ENCODE peak calls at places on chromosomes 1 and 21, in ten cellular contexts. V, G, R, F, C, S, M, E, J and Y are unnamed samples.

GRCh38 chr1:209769171-209769904 is 13.5 kb downstream of the TRAF3IP3 start:
- DNase-seq in V (peak; percentile 76), G (peak; percentile 43), R (no peak), F (no peak), C (peak; percentile 16), S (no peak), M (peak; percentile 92), E (peak; percentile 53), J (no peak), Y (peak; percentile 90)

GRCh38 chr1:171513743-171514142 is 28.4 kb downstream of the PRRC2C start:
- DNase-seq in V (no peak), G (no peak), R (no peak), F (no peak), C (no peak), S (no peak), M (no peak), E (no peak), J (no peak), Y (no peak)

GRCh38 chr1:10892138-10893065 is 96.0 kb upstream of the CASZ1 start:
- DNase-seq in V (no peak), G (no peak), R (no peak), F (no peak), C (no peak), S (no peak), M (no peak), E (no peak), J (no peak), Y (no peak)

GRCh38 chr1:58395355-58395754 is 151.2 kb downstream of the OMA1 start:
- DNase-seq in V (peak; percentile 87), G (no peak), R (no peak), F (no peak), C (peak; percentile 55), S (peak; percentile 63), M (no peak), E (peak; percentile 66), J (no peak), Y (no peak)

GRCh38 chr1:180165096-180165495 is 10.4 kb downstream of the QSOX1 start:
- DNase-seq in V (no peak), G (no peak), R (no peak), F (no peak), C (no peak), S (no peak), M (no peak), E (no peak), J (no peak), Y (no peak)

GRCh38 chr1:8182034-8182761 is 135.7 kb upstream of the SLC45A1 start:
- DNase-seq in V (peak; percentile 31), G (no peak), R (no peak), F (no peak), C (no peak), S (no peak), M (no peak), E (no peak), J (no peak), Y (no peak)

GRCh38 chr1:23585321-23586022 is 26.2 kb upstream of the ID3 start:
- DNase-seq in V (peak; percentile 93), G (no peak), R (no peak), F (no peak), C (peak; percentile 83), S (no peak), M (peak; percentile 31), E (peak; percentile 98), J (no peak), Y (no peak)

GRCh38 chr21:46117586-46118304 is 19.8 kb downstream of the COL6A2 start:
- DNase-seq in V (no peak), G (peak; percentile 24), R (peak; percentile 10), F (peak; percentile 5), C (no peak), S (peak; percentile 38), M (peak; percentile 66), E (no peak), J (peak; percentile 19), Y (no peak)

GRCh38 chr1:59445040-59445439 is 148.1 kb downstream of the FGGY start:
- DNase-seq in V (peak; percentile 61), G (no peak), R (no peak), F (no peak), C (no peak), S (no peak), M (no peak), E (no peak), J (no peak), Y (peak; percentile 75)
- TF ChIP-seq CTCF in V (no peak), G (no peak), R (no peak), F (no peak), C (no peak), S (no peak), M (no peak), E (no peak), J (no peak), Y (no peak)

GRCh38 chr1:35650416-35650815 is 9.1 kb upstream of the PSMB2 start:
- DNase-seq in V (no peak), G (no peak), R (no peak), F (no peak), C (no peak), S (no peak), M (no peak), E (no peak), J (no peak), Y (no peak)

GRCh38 chr1:35642472-35642955 is 1.2 kb upstream of the PSMB2 start:
- DNase-seq in V (no peak), G (no peak), R (no peak), F (no peak), C (no peak), S (no peak), M (no peak), E (no peak), J (no peak), Y (no peak)

GRCh38 chr1:35641233-35641866 is at the start of gene PSMB2:
- DNase-seq in V (peak; percentile 93), G (peak; percentile 95), R (peak; percentile 98), F (peak; percentile 90), C (peak; percentile 86), S (peak; percentile 98), M (peak; percentile 98), E (peak; percentile 59), J (peak; percentile 98), Y (peak; percentile 94)

GRCh38 chr1:35644204-35644603 is 2.9 kb upstream of the PSMB2 start:
- DNase-seq in V (no peak), G (no peak), R (no peak), F (no peak), C (no peak), S (no peak), M (no peak), E (no peak), J (no peak), Y (no peak)

GRCh38 chr1:35646043-35646442 is 4.7 kb upstream of the PSMB2 start:
- DNase-seq in V (no peak), G (no peak), R (no peak), F (no peak), C (no peak), S (no peak), M (no peak), E (no peak), J (no peak), Y (no peak)
- TF ChIP-seq CTCF in V (peak; percentile 13), G (no peak), R (no peak), F (peak; percentile 22), C (no peak), S (peak; percentile 67), M (no peak), E (peak; percentile 27), J (no peak), Y (no peak)

GRCh38 chr1:156385534-156386031 is 16.6 kb downstream of the RHBG start:
- DNase-seq in V (peak; percentile 51), G (peak; percentile 77), R (peak; percentile 81), F (peak; percentile 77), C (no peak), S (peak; percentile 89), M (peak; percentile 84), E (no peak), J (peak; percentile 72), Y (peak; percentile 57)

GRCh38 chr1:156386949-156387898 is 18.2 kb downstream of the RHBG start:
- DNase-seq in V (no peak), G (no peak), R (no peak), F (no peak), C (no peak), S (no peak), M (no peak), E (no peak), J (no peak), Y (no peak)

GRCh38 chr1:156387899-156388813 is 19.1 kb downstream of the RHBG start:
- DNase-seq in V (no peak), G (no peak), R (peak; percentile 70), F (no peak), C (no peak), S (peak; percentile 89), M (no peak), E (no peak), J (peak; percentile 67), Y (no peak)

GRCh38 chr1:156384658-156385057 is 15.6 kb downstream of the RHBG start:
- DNase-seq in V (no peak), G (no peak), R (no peak), F (no peak), C (no peak), S (no peak), M (peak; percentile 54), E (no peak), J (no peak), Y (no peak)

DNA sequence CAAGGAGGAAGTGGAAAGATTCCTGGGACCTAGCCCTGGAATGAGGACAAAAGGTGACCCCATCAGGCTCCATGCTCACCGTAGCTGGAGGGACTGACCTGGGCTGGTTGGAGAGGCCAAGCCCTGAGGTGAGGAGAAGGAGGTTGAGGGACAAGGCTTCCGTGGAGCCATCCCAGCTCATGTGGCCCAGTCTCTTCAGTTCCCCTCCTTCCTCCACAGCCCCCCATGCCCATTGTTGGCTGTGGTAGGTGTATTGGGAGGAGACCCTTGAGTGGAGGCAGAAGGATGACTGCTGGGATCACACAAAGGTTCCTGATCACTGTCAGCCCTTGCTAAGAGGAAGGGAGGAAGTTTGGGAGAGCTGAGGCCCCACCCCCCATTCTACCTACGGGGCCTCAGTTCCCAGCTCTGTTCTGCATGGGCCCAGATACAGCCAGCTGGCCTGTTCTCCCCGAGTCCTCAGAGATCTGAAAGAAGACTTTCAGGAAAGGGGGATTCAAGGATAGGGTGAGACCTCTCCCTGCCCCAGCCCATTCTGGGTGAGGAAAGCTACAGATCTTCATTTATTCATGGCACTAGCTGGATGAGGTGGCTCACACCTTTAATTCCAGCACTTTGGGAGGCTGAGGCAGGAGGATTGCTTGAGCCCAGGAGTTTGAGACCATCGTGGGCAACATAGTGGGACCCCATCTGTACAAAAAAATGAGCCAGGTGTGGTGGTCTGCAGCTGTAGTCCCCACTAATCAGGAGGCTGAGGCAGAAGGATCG is 17.3 kb downstream of the RHBG start:
- DNase-seq in V (no peak), G (no peak), R (no peak), F (no peak), C (no peak), S (no peak), M (no peak), E (no peak), J (no peak), Y (no peak)
- TF ChIP-seq CTCF in V (no peak), G (no peak), R (no peak), F (no peak), C (no peak), S (no peak), M (no peak), E (no peak), J (no peak), Y (no peak)

DNA sequence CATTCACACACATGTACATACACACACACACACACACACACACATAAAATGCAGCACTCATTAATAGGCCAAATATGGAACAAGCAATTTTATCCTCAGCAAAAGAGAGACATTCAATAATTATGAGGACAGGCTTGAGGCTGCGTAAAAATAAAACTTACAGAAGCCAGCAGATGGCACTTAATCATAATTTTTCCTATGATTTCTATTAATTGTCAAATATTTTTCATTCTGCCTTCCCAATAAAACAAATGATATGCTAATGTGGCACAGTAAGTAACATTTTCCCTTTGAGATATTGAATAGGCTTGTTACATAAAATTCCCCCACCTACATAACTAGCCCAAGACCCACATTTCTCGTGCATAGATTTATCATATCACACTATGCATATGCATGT is 55.4 kb upstream of the PTGFRN start:
- DNase-seq in V (no peak), G (no peak), R (no peak), F (no peak), C (no peak), S (no peak), M (no peak), E (no peak), J (no peak), Y (no peak)
- TF ChIP-seq CTCF in V (no peak), G (no peak), R (no peak), F (peak; percentile 4), C (no peak), S (no peak), M (no peak), E (no peak), J (no peak), Y (no peak)